ENCODE peak calls at places on chromosomes 13 and 19, in ten cellular contexts. A is uterus, V is choroid plexus epithelial cell, C is thyroid gland, F is ascending aorta, L is fibroblast of mammary gland, T is heart right ventricle, S is heart left ventricle, I is Calu3, Q is HL-60. O is an unnamed sample.

GRCh38 chr19:54041969-54042606 is 21.6 kb downstream of the VSTM1 start:
- DNase-seq in A (no peak), V (no peak), C (no peak), F (no peak), L (no peak), T (no peak), S (no peak), I (no peak), Q (no peak), O (no peak)

GRCh38 chr19:44623080-44623479 is 9.7 kb downstream of the IGSF23 start:
- DNase-seq in A (no peak), V (peak; percentile 42), C (no peak), F (no peak), L (peak; percentile 32), T (no peak), S (no peak), I (no peak), Q (no peak), O (no peak)

GRCh38 chr13:106151056-106151699 is 384.3 kb downstream of the EFNB2 start:
- DNase-seq in A (no peak), V (peak; percentile 90), C (no peak), F (no peak), L (peak; percentile 97), T (no peak), S (no peak), I (peak; percentile 2), Q (no peak), O (peak; percentile 99)

GRCh38 chr13:109206616-109207015 is 577.2 kb downstream of the MYO16 start:
- DNase-seq in A (no peak), V (no peak), C (no peak), F (no peak), L (no peak), T (no peak), S (no peak), I (no peak), Q (no peak), O (no peak)

GRCh38 chr19:55206664-55207500 is 2.4 kb downstream of the PTPRH start:
- DNase-seq in A (peak; percentile 82), V (peak; percentile 93), C (peak; percentile 84), F (peak; percentile 35), L (peak; percentile 94), T (peak; percentile 84), S (peak; percentile 79), I (peak; percentile 97), Q (no peak), O (peak; percentile 82)

GRCh38 chr19:41709951-41710645 is 1.7 kb downstream of the CEACAM5 start:
- DNase-seq in A (no peak), V (no peak), C (no peak), F (no peak), L (no peak), T (no peak), S (no peak), I (no peak), Q (no peak), O (no peak)

GRCh38 chr13:112901951-112902651 is 66.9 kb upstream of the MCF2L start:
- DNase-seq in A (no peak), V (peak; percentile 19), C (peak; percentile 92), F (no peak), L (no peak), T (no peak), S (no peak), I (no peak), Q (no peak), O (peak; percentile 14)

GRCh38 chr13:25879466-25879865 is 172.3 kb downstream of the SHISA2 start:
- DNase-seq in A (no peak), V (no peak), C (no peak), F (no peak), L (no peak), T (no peak), S (no peak), I (no peak), Q (no peak), O (no peak)

GRCh38 chr19:10604460-10604980 is 17.4 kb upstream of the AP1M2 start:
- DNase-seq in A (peak; percentile 47), V (no peak), C (no peak), F (no peak), L (no peak), T (peak; percentile 37), S (peak; percentile 37), I (no peak), Q (no peak), O (no peak)

GRCh38 chr19:28292822-28293500 is 920.0 kb downstream of the UQCRFS1 start:
- DNase-seq in A (no peak), V (no peak), C (no peak), F (no peak), L (no peak), T (no peak), S (no peak), I (no peak), Q (no peak), O (no peak)

GRCh38 chr19:32415246-32415645 is 9.7 kb downstream of the DPY19L3 start:
- DNase-seq in A (no peak), V (no peak), C (no peak), F (no peak), L (no peak), T (no peak), S (no peak), I (no peak), Q (no peak), O (no peak)

GRCh38 chr19:13231663-13232062 is 81.5 kb downstream of the IER2 start:
- DNase-seq in A (no peak), V (no peak), C (no peak), F (no peak), L (no peak), T (no peak), S (no peak), I (no peak), Q (no peak), O (no peak)

GRCh38 chr19:43739836-43740235 is 14.9 kb downstream of the SMG9 start:
- DNase-seq in A (no peak), V (no peak), C (no peak), F (no peak), L (no peak), T (no peak), S (no peak), I (peak; percentile 70), Q (no peak), O (peak; percentile 55)

GRCh38 chr13:24043590-24044350 is 116.8 kb upstream of the SPATA13 start:
- DNase-seq in A (no peak), V (no peak), C (no peak), F (no peak), L (no peak), T (no peak), S (no peak), I (no peak), Q (no peak), O (no peak)

GRCh38 chr13:24040835-24041234 is 119.7 kb upstream of the SPATA13 start:
- DNase-seq in A (no peak), V (no peak), C (no peak), F (no peak), L (no peak), T (no peak), S (no peak), I (no peak), Q (no peak), O (no peak)

GRCh38 chr13:24039621-24040475 is 120.7 kb upstream of the SPATA13 start:
- DNase-seq in A (no peak), V (no peak), C (no peak), F (no peak), L (no peak), T (no peak), S (no peak), I (no peak), Q (no peak), O (no peak)

GRCh38 chr13:24042710-24043440 is 117.6 kb upstream of the SPATA13 start:
- DNase-seq in A (no peak), V (no peak), C (no peak), F (no peak), L (no peak), T (no peak), S (no peak), I (no peak), Q (no peak), O (no peak)

GRCh38 chr13:24041822-24042221 is 118.7 kb upstream of the SPATA13 start:
- DNase-seq in A (no peak), V (no peak), C (no peak), F (no peak), L (no peak), T (no peak), S (no peak), I (no peak), Q (no peak), O (no peak)
- TF ChIP-seq CTCF in A (no peak), V (no peak), C (no peak), F (no peak), L (no peak), T (no peak), S (no peak), I (no peak), Q (no peak), O (no peak)

GRCh38 chr19:58401825-58402433 is 6.5 kb downstream of the RNF225 start:
- DNase-seq in A (no peak), V (no peak), C (no peak), F (no peak), L (peak; percentile 23), T (no peak), S (no peak), I (no peak), Q (no peak), O (no peak)
- TF ChIP-seq CTCF in A (no peak), V (no peak), C (no peak), F (no peak), L (no peak), T (no peak), S (no peak), I (no peak), Q (no peak), O (no peak)

GRCh38 chr13:31434613-31435012 is 234.8 kb downstream of the B3GLCT start:
- DNase-seq in A (no peak), V (no peak), C (no peak), F (no peak), L (no peak), T (no peak), S (no peak), I (no peak), Q (no peak), O (no peak)

GRCh38 chr13:31433201-31433600 is 233.4 kb downstream of the B3GLCT start:
- DNase-seq in A (no peak), V (no peak), C (no peak), F (no peak), L (peak; percentile 51), T (no peak), S (no peak), I (no peak), Q (no peak), O (no peak)

GRCh38 chr13:31431722-31432137 is 232.0 kb downstream of the B3GLCT start:
- DNase-seq in A (peak; percentile 67), V (peak; percentile 65), C (peak; percentile 40), F (no peak), L (peak; percentile 60), T (peak; percentile 55), S (peak; percentile 38), I (peak; percentile 45), Q (peak; percentile 25), O (peak; percentile 35)

GRCh38 chr13:31436478-31436877 is 236.7 kb downstream of the B3GLCT start:
- DNase-seq in A (no peak), V (peak; percentile 36), C (no peak), F (no peak), L (no peak), T (no peak), S (no peak), I (no peak), Q (no peak), O (no peak)

GRCh38 chr13:31433756-31434155 is 234.0 kb downstream of the B3GLCT start:
- DNase-seq in A (no peak), V (no peak), C (no peak), F (no peak), L (no peak), T (no peak), S (no peak), I (no peak), Q (no peak), O (no peak)
- TF ChIP-seq CTCF in A (no peak), V (no peak), C (no peak), F (no peak), L (no peak), T (no peak), S (no peak), I (no peak), Q (no peak), O (no peak)

GRCh38 chr19:18776288-18776594 is 14.9 kb downstream of the COMP start:
- DNase-seq in A (no peak), V (peak; percentile 55), C (no peak), F (no peak), L (peak; percentile 75), T (no peak), S (no peak), I (no peak), Q (no peak), O (peak; percentile 37)
- TF ChIP-seq CTCF in A (no peak), V (peak; percentile 62), C (no peak), F (no peak), L (peak; percentile 60), T (no peak), S (no peak), I (no peak), Q (no peak), O (peak; percentile 8)